ENCODE peak calls at places on chromosomes 3 and 15, in seven cellular contexts. R is lower lobe of right lung, T is iPS DF 6.9, Z is left ventricle myocardium inferior, J is adrenal gland, S is IMR-90, F is suprapubic skin. D is an unnamed sample.

GRCh38 chr15:52653451-52653964 is 25.7 kb downstream of the ATOSA start:
- DNase-seq in R (no peak), T (no peak), Z (no peak), J (no peak), S (peak; percentile 85), F (no peak), D (no peak)

GRCh38 chr3:2024037-2024436 is 74.6 kb upstream of the CNTN4 start:
- DNase-seq in R (no peak), T (no peak), Z (no peak), J (no peak), S (no peak), F (no peak), D (no peak)

GRCh38 chr3:159253860-159254259 is 452.0 kb downstream of the MFSD1 start:
- DNase-seq in R (no peak), T (no peak), Z (no peak), J (no peak), S (no peak), F (no peak), D (no peak)

GRCh38 chr3:72569754-72570440 is 278.3 kb downstream of the SHQ1 start:
- DNase-seq in R (no peak), T (no peak), Z (no peak), J (no peak), S (no peak), F (no peak), D (no peak)

GRCh38 chr3:134485075-134485536 is 679 bp downstream of the ANAPC13 start:
- DNase-seq in R (no peak), T (no peak), Z (no peak), J (peak; percentile 36), S (no peak), F (no peak), D (no peak)

GRCh38 chr3:123155471-123156011 is 46.2 kb upstream of the SEC22A start:
- DNase-seq in R (no peak), T (no peak), Z (no peak), J (no peak), S (no peak), F (peak; percentile 68), D (peak; percentile 66)

GRCh38 chr3:178810173-178810572 is 261.4 kb downstream of the ZMAT3 start:
- DNase-seq in R (no peak), T (no peak), Z (no peak), J (no peak), S (no peak), F (no peak), D (no peak)

GRCh38 chr3:27360113-27361078 is 8.8 kb downstream of the NEK10 start:
- DNase-seq in R (no peak), T (no peak), Z (no peak), J (no peak), S (peak; percentile 44), F (no peak), D (no peak)

GRCh38 chr15:47743385-47743784 is 26.1 kb downstream of the SEMA6D start:
- DNase-seq in R (no peak), T (no peak), Z (no peak), J (no peak), S (no peak), F (no peak), D (no peak)

GRCh38 chr3:197694251-197694650 is 42.5 kb downstream of the RUBCN start:
- DNase-seq in R (no peak), T (no peak), Z (no peak), J (no peak), S (no peak), F (no peak), D (no peak)

GRCh38 chr3:197701851-197702250 is 34.9 kb downstream of the RUBCN start:
- DNase-seq in R (no peak), T (no peak), Z (no peak), J (no peak), S (no peak), F (no peak), D (no peak)

GRCh38 chr3:197692641-197693040 is 44.1 kb downstream of the RUBCN start:
- DNase-seq in R (no peak), T (no peak), Z (no peak), J (no peak), S (peak; percentile 44), F (no peak), D (no peak)

GRCh38 chr3:197700095-197700494 is 36.6 kb downstream of the RUBCN start:
- DNase-seq in R (no peak), T (no peak), Z (no peak), J (no peak), S (peak; percentile 76), F (no peak), D (no peak)

GRCh38 chr3:197697355-197697754 is 39.3 kb downstream of the RUBCN start:
- DNase-seq in R (no peak), T (no peak), Z (no peak), J (no peak), S (no peak), F (no peak), D (no peak)
- H3K36me3 ChIP-seq in R (peaks cover 93% of the 10 kb centered on the region), T (no peaks in the 10 kb centered on the region), Z (peaks cover 98% of the 10 kb centered on the region), J (peaks cover 62% of the 10 kb centered on the region), S (peaks cover 38% of the 10 kb centered on the region), F (peaks cover 83% of the 10 kb centered on the region), D (peaks cover 72% of the 10 kb centered on the region)

GRCh38 chr15:26314577-26314976 is 451.4 kb upstream of the ATP10A start:
- DNase-seq in R (no peak), T (no peak), Z (no peak), J (no peak), S (no peak), F (no peak), D (no peak)
- H3K9me3 ChIP-seq in R (no peaks in the 10 kb centered on the region), T (peaks cover 2% of the 10 kb centered on the region), Z (peaks cover 8% of the 10 kb centered on the region), J (no peaks in the 10 kb centered on the region), S (peaks cover 12% of the 10 kb centered on the region), F (no peaks in the 10 kb centered on the region), D (no peaks in the 10 kb centered on the region)

GRCh38 chr3:127815641-127816605 is 6.4 kb downstream of the MGLL start:
- DNase-seq in R (no peak), T (no peak), Z (no peak), J (no peak), S (no peak), F (no peak), D (no peak)
- H3K36me3 ChIP-seq in R (peaks cover 37% of the 10 kb centered on the region), T (no peaks in the 10 kb centered on the region), Z (peaks cover 56% of the 10 kb centered on the region), J (no peaks in the 10 kb centered on the region), S (peaks cover 46% of the 10 kb centered on the region), F (peaks cover 23% of the 10 kb centered on the region), D (peaks cover 27% of the 10 kb centered on the region)

GRCh38 chr3:136703429-136703828 is 48.7 kb downstream of the STAG1 start:
- DNase-seq in R (no peak), T (no peak), Z (no peak), J (no peak), S (no peak), F (no peak), D (no peak)
- H3K9me3 ChIP-seq in R (no peaks in the 10 kb centered on the region), T (no peaks in the 10 kb centered on the region), Z (no peaks in the 10 kb centered on the region), J (no peaks in the 10 kb centered on the region), S (no peaks in the 10 kb centered on the region), F (no peaks in the 10 kb centered on the region), D (no peaks in the 10 kb centered on the region)

DNA sequence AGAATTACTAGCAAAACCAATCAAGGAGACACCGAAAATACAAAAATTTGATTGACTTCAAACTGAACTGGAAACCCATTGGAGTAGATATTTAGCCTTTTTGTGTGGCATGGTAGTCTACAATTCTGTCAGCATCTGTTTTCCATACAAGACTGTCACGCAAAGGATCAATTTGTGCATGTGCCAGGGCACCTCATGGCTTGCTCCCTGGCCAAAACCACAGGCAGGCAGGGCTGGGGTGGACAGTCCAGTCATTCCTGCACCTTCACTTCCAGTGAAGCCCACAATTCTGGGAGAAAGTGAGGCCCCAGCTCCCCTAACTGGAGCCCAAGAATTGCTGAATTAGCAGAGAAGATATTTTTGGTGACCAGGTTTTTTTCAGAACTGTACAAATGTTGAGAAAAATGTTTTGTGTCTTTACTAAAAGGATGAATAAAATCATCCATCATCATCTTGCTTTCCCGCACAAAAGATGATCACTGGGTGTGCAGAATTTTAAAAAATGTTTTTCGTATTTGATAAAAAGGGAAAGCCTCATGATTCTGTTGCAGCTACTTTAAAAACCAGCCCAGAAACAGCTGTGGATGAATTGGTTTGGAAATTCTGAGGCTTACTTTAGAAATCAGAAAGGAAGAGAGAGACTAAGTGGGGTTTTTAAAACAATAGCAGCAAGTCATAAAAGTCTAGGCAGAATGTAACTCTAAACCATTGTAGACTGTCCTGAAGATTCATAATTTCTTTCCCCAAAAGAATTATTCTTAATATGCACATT is 86.4 kb downstream of the PCCB start:
- DNase-seq in R (no peak), T (no peak), Z (no peak), J (no peak), S (peak; percentile 32), F (no peak), D (no peak)
- H3K36me3 ChIP-seq in R (peaks cover 78% of the 10 kb centered on the region), T (no peaks in the 10 kb centered on the region), Z (peaks cover 83% of the 10 kb centered on the region), J (peaks cover 31% of the 10 kb centered on the region), S (peaks cover 20% of the 10 kb centered on the region), F (peaks cover 58% of the 10 kb centered on the region), D (peaks cover 73% of the 10 kb centered on the region)

D was measured in upper lobe of right lung.